ENCODE peak calls at places on chromosomes 4 and X, in seven cellular contexts. O is T-helper 17 cell; K is left ventricle myocardium superior; N is activated CD8-positive, alpha-beta T cell treated with anti-CD3 and anti-CD28 coated beads, Interleukin-2, amount 10 ng/mL, durations not matched to agents 7 days and 5 days; J is lower lobe of right lung; B is activated CD4-positive, CD25-positive, alpha-beta regulatory T cell treated with anti-CD3 and anti-CD28 coated beads, Interleukin-2, amount 50 U/mL, for 24 hours; L is GM12878. T is an unnamed sample.

GRCh38 chrX:14697453-14697852 is 168.1 kb downstream of the GLRA2 start:
- ATAC-seq in O (no peak), K (no peak), N (no peak), J (no peak), B (no peak), L (peak; percentile 96), T (peak; percentile 48)

GRCh38 chrX:136779346-136779781 is 1.4 kb downstream of the ARHGEF6 start:
- ATAC-seq in O (peak; percentile 77), K (no peak), N (peak; percentile 60), J (no peak), B (peak; percentile 77), L (peak; percentile 66), T (no peak)

GRCh38 chr4:81818385-81818784 is 346.7 kb upstream of the RASGEF1B start:
- ATAC-seq in O (no peak), K (no peak), N (no peak), J (no peak), B (no peak), L (no peak), T (no peak)

GRCh38 chr4:163269874-163270273 is 62.5 kb downstream of the NPY1R start:
- ATAC-seq in O (no peak), K (no peak), N (no peak), J (no peak), B (no peak), L (no peak), T (no peak)

GRCh38 chr4:75599647-75600046 is 30.7 kb downstream of the CDKL2 start:
- ATAC-seq in O (no peak), K (peak; percentile 40), N (no peak), J (no peak), B (no peak), L (no peak), T (no peak)

GRCh38 chr4:108099838-108100237 is 68.9 kb downstream of the LEF1 start:
- ATAC-seq in O (no peak), K (no peak), N (no peak), J (no peak), B (no peak), L (no peak), T (no peak)

GRCh38 chr4:40924096-40924792 is 174.5 kb downstream of the NSUN7 start:
- ATAC-seq in O (peak; percentile 90), K (peak; percentile 44), N (peak; percentile 86), J (peak; percentile 83), B (peak; percentile 64), L (peak; percentile 94), T (peak; percentile 69)

GRCh38 chrX:71214604-71215334 is 8.3 kb upstream of the GJB1 start:
- ATAC-seq in O (no peak), K (no peak), N (no peak), J (no peak), B (no peak), L (no peak), T (peak; percentile 42)

GRCh38 chr4:39255916-39256315 is 73.6 kb downstream of the WDR19 start:
- ATAC-seq in O (no peak), K (no peak), N (no peak), J (no peak), B (no peak), L (no peak), T (no peak)

GRCh38 chrX:48938721-48939416 is 18.5 kb downstream of the OTUD5 start:
- ATAC-seq in O (peak; percentile 62), K (no peak), N (peak; percentile 20), J (no peak), B (peak; percentile 50), L (peak; percentile 65), T (peak; percentile 26)

GRCh38 chr4:7939377-7940108 is at the start of gene AFAP1:
- ATAC-seq in O (peak; percentile 94), K (peak; percentile 97), N (peak; percentile 97), J (peak; percentile 98), B (peak; percentile 94), L (peak; percentile 48), T (peak; percentile 97)

GRCh38 chr4:4919926-4920325 is 60.5 kb downstream of the MSX1 start:
- ATAC-seq in O (no peak), K (no peak), N (no peak), J (peak; percentile 20), B (no peak), L (no peak), T (no peak)

GRCh38 chr4:77146426-77147399 is 10.3 kb upstream of the CCNG2 start:
- ATAC-seq in O (no peak), K (no peak), N (no peak), J (peak; percentile 53), B (peak; percentile 62), L (no peak), T (peak; percentile 59)

GRCh38 chr4:139815646-139816601 is 150.3 kb downstream of the MGST2 start:
- ATAC-seq in O (peak; percentile 36), K (peak; percentile 87), N (no peak), J (peak; percentile 45), B (peak; percentile 65), L (no peak), T (no peak)

GRCh38 chrX:131288188-131288587 is 918 bp downstream of the IGSF1 start:
- ATAC-seq in O (no peak), K (no peak), N (no peak), J (no peak), B (no peak), L (no peak), T (no peak)

GRCh38 chr4:148649669-148650331 is 207.6 kb upstream of the NR3C2 start:
- ATAC-seq in O (no peak), K (no peak), N (no peak), J (no peak), B (peak; percentile 27), L (no peak), T (no peak)

GRCh38 chrX:2404816-2405215 is 96.0 kb downstream of the DHRSX start:
- ATAC-seq in O (no peak), K (no peak), N (no peak), J (no peak), B (no peak), L (no peak), T (no peak)

GRCh38 chr4:156970501-156971167 is 965 bp downstream of the PDGFC start:
- ATAC-seq in O (no peak), K (peak; percentile 65), N (no peak), J (peak; percentile 50), B (peak; percentile 17), L (no peak), T (peak; percentile 67)

GRCh38 chr4:58451707-58452106 is 1341.5 kb upstream of the IGFBP7 start:
- ATAC-seq in O (no peak), K (no peak), N (no peak), J (no peak), B (no peak), L (no peak), T (no peak)

GRCh38 chr4:129972257-129972656 is 876.3 kb downstream of the C4orf33 start:
- ATAC-seq in O (no peak), K (no peak), N (no peak), J (no peak), B (no peak), L (peak; percentile 66), T (no peak)

GRCh38 chrX:147859666-147860065 is 52.1 kb upstream of the FMR1 start:
- ATAC-seq in O (no peak), K (no peak), N (no peak), J (no peak), B (no peak), L (no peak), T (no peak)

GRCh38 chr4:84482564-84483563 is 16.2 kb downstream of the NKX6-1 start:
- ATAC-seq in O (no peak), K (peak; percentile 26), N (no peak), J (peak; percentile 72), B (no peak), L (no peak), T (peak; percentile 55)

T was measured in esophagus mucosa.